ENCODE peak calls at places on chromosomes 16 and 17, in four cellular contexts. J, V, T and Y are unnamed samples.

GRCh38 chr17:28008526-28008925 is 34.0 kb upstream of the NLK start:
- DNase-seq in T (no peak), J (no peak), V (peak; percentile 10), Y (no peak)

GRCh38 chr17:57906910-57907309 is 48.3 kb downstream of the CUEDC1 start:
- DNase-seq in J (no peak), V (no peak), T (no peak), Y (no peak)

GRCh38 chr17:31674305-31674704 is 184.7 kb downstream of the COPRS start:
- DNase-seq in J (no peak), T (no peak), V (no peak), Y (no peak)

GRCh38 chr17:34133350-34133749 is 121.7 kb upstream of the CCL2 start:
- DNase-seq in T (no peak), V (no peak), J (no peak), Y (no peak)

GRCh38 chr16:83972256-83973008 is 4.4 kb downstream of the NECAB2 start:
- DNase-seq in J (no peak), V (no peak), T (no peak), Y (no peak)

GRCh38 chr17:78839762-78840529 is 668 bp downstream of the USP36 start:
- DNase-seq in T (no peak), J (no peak), V (no peak), Y (no peak)

GRCh38 chr16:75647138-75647491 is 350 bp downstream of the KARS1 start:
- DNase-seq in T (no peak), J (no peak), V (no peak), Y (no peak)

GRCh38 chr17:28706471-28707338 is 5.0 kb downstream of the PROCA1 start:
- DNase-seq in J (no peak), V (no peak), T (no peak), Y (no peak)

GRCh38 chr17:9291912-9292562 is 270.7 kb downstream of the NTN1 start:
- DNase-seq in V (peak; percentile 3), T (no peak), J (peak; percentile 29), Y (no peak)